ENCODE peak calls at places on chromosomes 7 and 10, in four cellular contexts. One of them, this sample, is unnamed.
A peak's percentile ranks its signal among the peaks of the same experiment; 100 is the strongest.

GRCh38 chr7:134834689-134835462 is 55.4 kb downstream of the CALD1 start:
- DNase-seq in neural progenitor cell: no peak
- DNase-seq in right lobe of liver: no peak
- DNase-seq in colonic mucosa: no peak
- DNase-seq in this sample: peak; percentile 15

GRCh38 chr7:6226194-6226799 is 46.1 kb downstream of the CYTH3 start:
- DNase-seq in neural progenitor cell: no peak
- DNase-seq in right lobe of liver: no peak
- DNase-seq in colonic mucosa: no peak
- DNase-seq in this sample: no peak

GRCh38 chr7:155043756-155044155 is 26.4 kb upstream of the HTR5A start:
- DNase-seq in neural progenitor cell: no peak
- DNase-seq in right lobe of liver: no peak
- DNase-seq in colonic mucosa: no peak
- DNase-seq in this sample: no peak

GRCh38 chr7:24227068-24227467 is 56.9 kb upstream of the NPY start:
- DNase-seq in neural progenitor cell: no peak
- DNase-seq in right lobe of liver: no peak
- DNase-seq in colonic mucosa: no peak
- DNase-seq in this sample: peak; percentile 4

GRCh38 chr7:15236958-15237357 is 324.9 kb downstream of the AGMO start:
- DNase-seq in neural progenitor cell: no peak
- DNase-seq in right lobe of liver: no peak
- DNase-seq in colonic mucosa: no peak
- DNase-seq in this sample: no peak

GRCh38 chr10:124142296-124142853 is 49.0 kb upstream of the CHST15 start:
- DNase-seq in neural progenitor cell: no peak
- DNase-seq in right lobe of liver: no peak
- DNase-seq in colonic mucosa: no peak
- DNase-seq in this sample: no peak

GRCh38 chr10:123394382-123394781 is 240.2 kb downstream of the BUB3 start:
- DNase-seq in neural progenitor cell: no peak
- DNase-seq in right lobe of liver: no peak
- DNase-seq in colonic mucosa: no peak
- DNase-seq in this sample: no peak

GRCh38 chr7:147971606-147972005 is 619.0 kb upstream of the C7orf33 start:
- DNase-seq in neural progenitor cell: no peak
- DNase-seq in right lobe of liver: no peak
- DNase-seq in colonic mucosa: no peak
- DNase-seq in this sample: no peak

GRCh38 chr10:37467246-37467645 is 341.8 kb downstream of the ANKRD30A start:
- DNase-seq in neural progenitor cell: no peak
- DNase-seq in right lobe of liver: no peak
- DNase-seq in colonic mucosa: no peak
- DNase-seq in this sample: peak; percentile 87

GRCh38 chr10:23912884-23913401 is 296.0 kb upstream of the KIAA1217 start:
- DNase-seq in neural progenitor cell: peak; percentile 8
- DNase-seq in right lobe of liver: no peak
- DNase-seq in colonic mucosa: no peak
- DNase-seq in this sample: no peak

GRCh38 chr10:61284222-61284890 is 168.8 kb downstream of the TMEM26 start:
- DNase-seq in neural progenitor cell: peak; percentile 61
- DNase-seq in right lobe of liver: no peak
- DNase-seq in colonic mucosa: no peak
- DNase-seq in this sample: peak; percentile 2

GRCh38 chr7:141001122-141001521 is 13.6 kb downstream of the MRPS33 start:
- DNase-seq in neural progenitor cell: no peak
- DNase-seq in right lobe of liver: no peak
- DNase-seq in colonic mucosa: no peak
- DNase-seq in this sample: no peak

GRCh38 chr7:81211617-81212016 is 292.8 kb upstream of the SEMA3C start:
- DNase-seq in neural progenitor cell: peak; percentile 19
- DNase-seq in right lobe of liver: no peak
- DNase-seq in colonic mucosa: no peak
- DNase-seq in this sample: no peak

GRCh38 chr7:100130608-100131453 is 4.1 kb downstream of the MBLAC1 start:
- DNase-seq in neural progenitor cell: peak; percentile 92
- DNase-seq in right lobe of liver: peak; percentile 84
- DNase-seq in colonic mucosa: peak; percentile 91
- DNase-seq in this sample: peak; percentile 76

GRCh38 chr10:30359373-30360206 is 10.5 kb upstream of the MTPAP start:
- DNase-seq in neural progenitor cell: peak; percentile 79
- DNase-seq in right lobe of liver: no peak
- DNase-seq in colonic mucosa: peak; percentile 83
- DNase-seq in this sample: peak; percentile 70

GRCh38 chr10:60224129-60224705 is 165.5 kb downstream of the ANK3 start:
- DNase-seq in neural progenitor cell: no peak
- DNase-seq in right lobe of liver: no peak
- DNase-seq in colonic mucosa: no peak
- DNase-seq in this sample: no peak

GRCh38 chr10:78843495-78843894 is 225.3 kb upstream of the ZMIZ1 start:
- DNase-seq in neural progenitor cell: no peak
- DNase-seq in right lobe of liver: no peak
- DNase-seq in colonic mucosa: no peak
- DNase-seq in this sample: no peak

GRCh38 chr10:122034149-122034756 is 45.3 kb downstream of the TACC2 start:
- DNase-seq in neural progenitor cell: no peak
- DNase-seq in right lobe of liver: no peak
- DNase-seq in colonic mucosa: peak; percentile 54
- DNase-seq in this sample: no peak

GRCh38 chr7:132112632-132113031 is 463.6 kb downstream of the PLXNA4 start:
- DNase-seq in neural progenitor cell: no peak
- DNase-seq in right lobe of liver: no peak
- DNase-seq in colonic mucosa: no peak
- DNase-seq in this sample: no peak

GRCh38 chr7:2810682-2811471 is 33.2 kb downstream of the GNA12 start:
- DNase-seq in neural progenitor cell: no peak
- DNase-seq in right lobe of liver: peak; percentile 84
- DNase-seq in colonic mucosa: no peak
- DNase-seq in this sample: no peak

GRCh38 chr7:90251304-90251635 is 6.3 kb downstream of the CFAP69 start:
- DNase-seq in neural progenitor cell: no peak
- DNase-seq in right lobe of liver: no peak
- DNase-seq in colonic mucosa: no peak
- DNase-seq in this sample: no peak

GRCh38 chr7:5838771-5839170 is 41.8 kb upstream of the OCM start:
- DNase-seq in neural progenitor cell: no peak
- DNase-seq in right lobe of liver: no peak
- DNase-seq in colonic mucosa: no peak
- DNase-seq in this sample: no peak

GRCh38 chr7:138746073-138746472 is 44.9 kb upstream of the SVOPL start:
- DNase-seq in neural progenitor cell: no peak
- DNase-seq in right lobe of liver: no peak
- DNase-seq in colonic mucosa: no peak
- DNase-seq in this sample: no peak

GRCh38 chr7:100686201-100686821 is 7.7 kb downstream of the GIGYF1 start:
- DNase-seq in neural progenitor cell: no peak
- DNase-seq in right lobe of liver: no peak
- DNase-seq in colonic mucosa: no peak
- DNase-seq in this sample: no peak

GRCh38 chr7:157073949-157074624 is 63.6 kb upstream of the MNX1 start:
- DNase-seq in neural progenitor cell: no peak
- DNase-seq in right lobe of liver: no peak
- DNase-seq in colonic mucosa: no peak
- DNase-seq in this sample: no peak

GRCh38 chr7:27160147-27160545 is 3.7 kb upstream of the HOXA7 start:
- DNase-seq in neural progenitor cell: no peak
- DNase-seq in right lobe of liver: no peak
- DNase-seq in colonic mucosa: no peak
- DNase-seq in this sample: no peak

GRCh38 chr10:79282388-79282787 is 64.9 kb upstream of the PPIF start:
- DNase-seq in neural progenitor cell: no peak
- DNase-seq in right lobe of liver: no peak
- DNase-seq in colonic mucosa: no peak
- DNase-seq in this sample: no peak

GRCh38 chr7:4286281-4286680 is 395.8 kb upstream of the FOXK1 start:
- DNase-seq in neural progenitor cell: no peak
- DNase-seq in right lobe of liver: no peak
- DNase-seq in colonic mucosa: no peak
- DNase-seq in this sample: no peak
- H3K4me3 ChIP-seq in neural progenitor cell: no peak overlapping the region
- H3K4me3 ChIP-seq in right lobe of liver: no peak overlapping the region
- H3K4me3 ChIP-seq in colonic mucosa: no peak overlapping the region
- H3K4me3 ChIP-seq in this sample: no peak overlapping the region

GRCh38 chr10:43390333-43390732 is 18.7 kb downstream of the HNRNPF start:
- DNase-seq in neural progenitor cell: no peak
- DNase-seq in right lobe of liver: no peak
- DNase-seq in colonic mucosa: no peak
- DNase-seq in this sample: no peak
- H3K36me3 ChIP-seq in neural progenitor cell: peaks cover 32% of the 10 kb centered on the region
- H3K36me3 ChIP-seq in right lobe of liver: peaks cover 22% of the 10 kb centered on the region
- H3K36me3 ChIP-seq in colonic mucosa: peaks cover 61% of the 10 kb centered on the region
- H3K36me3 ChIP-seq in this sample: no peaks in the 10 kb centered on the region

DNA sequence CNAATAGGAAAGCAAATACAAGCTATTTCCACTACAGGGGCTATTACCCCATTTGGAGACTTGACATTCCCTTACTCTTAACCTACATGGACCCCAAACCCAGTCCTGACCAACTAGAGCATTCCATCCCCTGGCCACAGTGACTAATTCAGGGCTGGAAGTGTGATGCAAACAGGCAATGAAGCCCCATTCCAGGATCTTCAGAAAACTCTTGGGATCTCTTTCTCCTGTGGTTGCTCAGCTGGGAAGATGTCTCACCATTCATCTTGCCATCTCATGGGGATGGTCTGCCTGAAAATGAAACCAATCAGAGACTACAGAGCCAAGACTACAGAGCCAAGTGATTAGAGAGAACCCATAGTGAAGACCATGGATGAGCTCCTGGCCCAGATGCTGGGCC is 206.2 kb downstream of the ZNF365 start:
- DNase-seq in neural progenitor cell: no peak
- DNase-seq in right lobe of liver: no peak
- DNase-seq in colonic mucosa: no peak
- DNase-seq in this sample: no peak
- H3K27ac ChIP-seq in neural progenitor cell: no peak overlapping the region
- H3K27ac ChIP-seq in right lobe of liver: no peak overlapping the region
- H3K27ac ChIP-seq in colonic mucosa: no peak overlapping the region
- H3K27ac ChIP-seq in this sample: peak overlapping the region; percentile 95

GRCh38 chr7:106064836-106065559 is 47.1 kb downstream of the SYPL1 start:
- DNase-seq in neural progenitor cell: peak; percentile 25
- DNase-seq in right lobe of liver: peak; percentile 91
- DNase-seq in colonic mucosa: peak; percentile 85
- DNase-seq in this sample: peak; percentile 84
- H3K4me3 ChIP-seq in neural progenitor cell: no peak overlapping the region
- H3K4me3 ChIP-seq in right lobe of liver: peak overlapping the region; percentile 21
- H3K4me3 ChIP-seq in colonic mucosa: no peak overlapping the region
- H3K4me3 ChIP-seq in this sample: peak overlapping the region; percentile 36

DNA sequence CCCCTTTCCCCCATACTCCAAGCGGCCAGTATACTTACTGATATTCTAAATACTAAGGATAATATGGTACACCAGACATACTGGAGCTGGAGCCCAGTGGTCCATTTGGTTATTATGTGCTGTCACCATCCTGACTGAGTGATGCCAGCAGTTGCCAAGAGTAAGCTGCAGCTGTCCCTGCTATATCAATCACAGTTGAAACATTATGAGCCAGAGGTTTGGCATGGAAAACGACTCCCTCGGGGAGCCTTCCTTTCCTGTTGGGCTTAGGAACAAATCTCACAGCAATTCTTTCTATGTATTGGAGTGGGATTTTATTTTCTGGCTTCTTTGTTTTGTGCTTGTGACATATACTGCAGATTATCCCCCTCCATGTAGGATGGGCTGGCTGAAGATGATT is 32.6 kb downstream of the STRIP2 start:
- DNase-seq in neural progenitor cell: no peak
- DNase-seq in right lobe of liver: no peak
- DNase-seq in colonic mucosa: no peak
- DNase-seq in this sample: peak; percentile 94
- H3K36me3 ChIP-seq in neural progenitor cell: no peaks in the 10 kb centered on the region
- H3K36me3 ChIP-seq in right lobe of liver: no peaks in the 10 kb centered on the region
- H3K36me3 ChIP-seq in colonic mucosa: no peaks in the 10 kb centered on the region
- H3K36me3 ChIP-seq in this sample: peaks cover 35% of the 10 kb centered on the region

DNA sequence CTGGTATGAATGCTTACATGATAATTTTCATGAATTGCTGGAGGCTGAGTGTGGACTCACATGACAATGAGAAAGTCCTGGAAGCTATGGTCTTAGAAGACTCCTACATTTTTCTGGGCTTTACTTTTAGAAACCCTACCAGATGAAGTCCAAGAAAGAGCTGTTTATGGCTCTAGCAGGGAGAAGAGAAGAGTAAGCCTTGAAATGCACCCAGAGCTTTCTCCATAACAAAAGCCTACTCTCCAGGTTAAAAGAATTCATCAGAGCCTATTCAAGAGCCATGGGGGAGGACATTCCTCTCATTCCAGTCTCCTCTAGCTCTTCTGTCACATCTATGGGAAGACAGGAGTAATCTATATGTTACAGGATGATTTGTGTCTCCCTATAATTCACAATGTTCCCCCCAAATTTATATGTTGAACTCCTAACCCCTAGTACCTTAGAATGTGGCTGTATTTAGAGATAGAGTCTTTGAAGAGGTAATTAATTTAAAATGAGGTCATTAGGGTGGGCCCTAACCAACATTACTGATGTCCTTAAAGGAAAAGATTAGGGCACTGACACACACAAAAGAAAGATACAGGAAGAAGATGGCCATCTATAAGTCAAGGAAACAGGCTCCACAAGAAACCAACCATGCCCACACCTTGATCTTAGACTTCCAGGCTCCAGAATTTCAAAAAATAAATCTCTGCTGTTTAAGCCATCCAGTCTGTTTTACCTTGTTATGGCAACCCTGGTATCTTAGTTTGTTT is 193.8 kb upstream of the PTER start:
- DNase-seq in neural progenitor cell: peak; percentile 71
- DNase-seq in right lobe of liver: no peak
- DNase-seq in colonic mucosa: no peak
- DNase-seq in this sample: no peak
- H3K27ac ChIP-seq in neural progenitor cell: peak overlapping the region; percentile 82
- H3K27ac ChIP-seq in right lobe of liver: no peak overlapping the region
- H3K27ac ChIP-seq in colonic mucosa: no peak overlapping the region
- H3K27ac ChIP-seq in this sample: no peak overlapping the region

DNA sequence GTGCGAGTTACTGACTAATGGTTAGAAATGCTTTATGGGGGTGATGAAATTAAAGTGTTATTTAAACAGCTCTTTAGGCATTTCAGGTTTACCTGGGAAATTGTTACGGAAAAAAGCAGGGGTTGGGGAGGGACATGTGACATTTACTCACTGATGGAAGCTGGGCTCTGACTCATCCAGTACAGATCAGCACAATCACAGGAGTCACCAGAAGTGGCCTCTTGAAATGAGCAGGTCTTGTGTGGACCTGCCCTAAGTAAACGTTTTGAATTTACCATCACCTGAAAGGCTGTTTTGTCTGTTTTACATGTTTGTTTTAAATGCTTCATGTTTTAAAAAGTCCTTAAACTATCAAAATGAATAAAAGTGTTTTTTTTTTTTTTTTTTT is 2.3 kb downstream of the GLRX3 start:
- DNase-seq in neural progenitor cell: no peak
- DNase-seq in right lobe of liver: no peak
- DNase-seq in colonic mucosa: no peak
- DNase-seq in this sample: no peak
- H3K4me3 ChIP-seq in neural progenitor cell: no peak overlapping the region
- H3K4me3 ChIP-seq in right lobe of liver: no peak overlapping the region
- H3K4me3 ChIP-seq in colonic mucosa: no peak overlapping the region
- H3K4me3 ChIP-seq in this sample: no peak overlapping the region